ENCODE peak calls at places on chromosome 6, in seven cellular contexts. K, J, E, O, Y, Z and N are unnamed samples.
A peak's percentile ranks its signal among the peaks of the same experiment; 100 is the strongest.

GRCh38 chr6:100592929-100593328 is 128.2 kb upstream of the SIM1 start:
- DNase-seq in K (peak; percentile 98), J (peak; percentile 76), E (no peak), O (no peak), Y (no peak), Z (no peak), N (no peak)

GRCh38 chr6:42176981-42177380 is 3.8 kb downstream of the GUCA1A start:
- DNase-seq in K (no peak), J (no peak), E (no peak), O (no peak), Y (no peak), Z (no peak), N (no peak)

GRCh38 chr6:98657764-98658163 is 176.6 kb upstream of the POU3F2 start:
- DNase-seq in K (no peak), J (peak; percentile 43), E (no peak), O (no peak), Y (peak; percentile 11), Z (peak; percentile 39), N (no peak)

GRCh38 chr6:30625511-30625910 is 1.2 kb upstream of the ATAT1 start:
- DNase-seq in K (no peak), J (no peak), E (no peak), O (no peak), Y (no peak), Z (no peak), N (no peak)

GRCh38 chr6:68778356-68779020 is 143.4 kb downstream of the ADGRB3 start:
- DNase-seq in K (peak; percentile 52), J (peak; percentile 15), E (no peak), O (no peak), Y (peak; percentile 17), Z (peak; percentile 2), N (no peak)

GRCh38 chr6:51273228-51273961 is 454.7 kb downstream of the TFAP2B start:
- DNase-seq in K (no peak), J (no peak), E (no peak), O (no peak), Y (no peak), Z (peak; percentile 44), N (no peak)

GRCh38 chr6:140201787-140202458 is 827.5 kb upstream of the CITED2 start:
- DNase-seq in K (no peak), J (no peak), E (no peak), O (no peak), Y (peak; percentile 48), Z (no peak), N (no peak)

GRCh38 chr6:56043761-56044160 is 168.4 kb upstream of the BMP5 start:
- DNase-seq in K (no peak), J (no peak), E (no peak), O (no peak), Y (no peak), Z (no peak), N (no peak)

GRCh38 chr6:4459981-4460380 is 316.2 kb upstream of the CDYL start:
- DNase-seq in K (no peak), J (no peak), E (no peak), O (no peak), Y (no peak), Z (no peak), N (no peak)

GRCh38 chr6:77470983-77471382 is 7.7 kb upstream of the HTR1B start:
- DNase-seq in K (no peak), J (peak; percentile 33), E (no peak), O (no peak), Y (no peak), Z (no peak), N (no peak)

GRCh38 chr6:71332012-71332411 is 43.4 kb downstream of the OGFRL1 start:
- DNase-seq in K (no peak), J (no peak), E (no peak), O (no peak), Y (no peak), Z (no peak), N (no peak)

GRCh38 chr6:7106752-7107577 is 796 bp upstream of the RREB1 start:
- DNase-seq in K (no peak), J (no peak), E (peak; percentile 89), O (peak; percentile 51), Y (no peak), Z (peak; percentile 68), N (peak; percentile 75)

GRCh38 chr6:38391909-38392614 is 247.7 kb downstream of the BTBD9 start:
- DNase-seq in K (no peak), J (peak; percentile 27), E (no peak), O (no peak), Y (peak; percentile 68), Z (no peak), N (no peak)

GRCh38 chr6:25889877-25890853 is 16.1 kb upstream of the SLC17A3 start:
- DNase-seq in K (peak; percentile 28), J (peak; percentile 69), E (no peak), O (no peak), Y (peak; percentile 32), Z (no peak), N (no peak)

GRCh38 chr6:99458319-99458718 is 33.2 kb upstream of the PNISR start:
- DNase-seq in K (no peak), J (peak; percentile 37), E (no peak), O (no peak), Y (peak; percentile 29), Z (peak; percentile 3), N (no peak)

GRCh38 chr6:150418825-150419594 is 50.2 kb downstream of the IYD start:
- DNase-seq in K (peak; percentile 9), J (peak; percentile 31), E (peak; percentile 85), O (peak; percentile 86), Y (peak; percentile 56), Z (peak; percentile 5), N (peak; percentile 76)

GRCh38 chr6:67630146-67630545 is 1004.9 kb upstream of the ADGRB3 start:
- DNase-seq in K (no peak), J (peak; percentile 75), E (no peak), O (no peak), Y (peak; percentile 70), Z (peak; percentile 6), N (no peak)

GRCh38 chr6:89723046-89723445 is 84.5 kb upstream of the LYRM2 start:
- DNase-seq in K (no peak), J (peak; percentile 3), E (no peak), O (no peak), Y (no peak), Z (no peak), N (no peak)

GRCh38 chr6:45952546-45952945 is 63.1 kb downstream of the CLIC5 start:
- DNase-seq in K (no peak), J (no peak), E (no peak), O (no peak), Y (no peak), Z (no peak), N (no peak)

GRCh38 chr6:6455272-6455671 is 133.2 kb upstream of the LY86 start:
- DNase-seq in K (no peak), J (no peak), E (no peak), O (no peak), Y (no peak), Z (no peak), N (no peak)

GRCh38 chr6:108953681-108954080 is 105.5 kb downstream of the ARMC2 start:
- DNase-seq in K (no peak), J (no peak), E (no peak), O (no peak), Y (peak; percentile 65), Z (no peak), N (no peak)

GRCh38 chr6:131510094-131510493 is 62.9 kb upstream of the ARG1 start:
- DNase-seq in K (no peak), J (peak; percentile 73), E (no peak), O (no peak), Y (no peak), Z (no peak), N (no peak)

GRCh38 chr6:123519191-123519510 is 117.6 kb downstream of the TRDN start:
- DNase-seq in K (no peak), J (peak; percentile 22), E (no peak), O (peak; percentile 87), Y (no peak), Z (no peak), N (peak; percentile 76)

GRCh38 chr6:436308-437041 is 44.9 kb downstream of the IRF4 start:
- DNase-seq in K (no peak), J (no peak), E (peak; percentile 52), O (no peak), Y (peak; percentile 77), Z (no peak), N (no peak)

GRCh38 chr6:84449220-84449619 is 221.8 kb upstream of the CEP162 start:
- DNase-seq in K (no peak), J (peak; percentile 15), E (no peak), O (no peak), Y (no peak), Z (no peak), N (no peak)